ENCODE peak calls at places on chromosomes 5 and 9, in four cellular contexts. V, P, J and U are unnamed samples.

GRCh38 chr9:125401317-125401716 is 139.7 kb downstream of the GAPVD1 start:
- DNase-seq in V (no peak), J (no peak), P (no peak), U (no peak)

GRCh38 chr5:132372122-132372521 is 2.6 kb downstream of the SLC22A5 start:
- DNase-seq in V (no peak), J (peak), P (no peak), U (no peak)

GRCh38 chr9:69932901-69933300 is 110.7 kb upstream of the MAMDC2 start:
- DNase-seq in V (no peak), J (peak), P (no peak), U (no peak)

GRCh38 chr9:134847752-134848432 is 32.7 kb upstream of the FCN2 start:
- DNase-seq in J (no peak), V (no peak), P (no peak), U (no peak)

GRCh38 chr9:40927260-40927631 is 201.2 kb downstream of the FOXD4L6 start:
- DNase-seq in P (no peak), V (no peak), J (no peak), U (no peak)

GRCh38 chr9:127290666-127291065 is 26.1 kb downstream of the GARNL3 start:
- DNase-seq in V (no peak), P (no peak), J (no peak), U (no peak)

GRCh38 chr5:2898661-2899060 is 147.2 kb upstream of the IRX2 start:
- DNase-seq in V (no peak), P (no peak), J (no peak), U (no peak)

GRCh38 chr5:169244812-169245211 is 56.1 kb downstream of the SLIT3 start:
- DNase-seq in J (no peak), P (no peak), V (no peak), U (no peak)

GRCh38 chr9:93301911-93302525 is 118.1 kb downstream of the WNK2 start:
- DNase-seq in P (peak), J (peak), V (no peak), U (no peak)

GRCh38 chr5:43073597-43074546 is 33.8 kb upstream of the ANXA2R start:
- DNase-seq in J (peak), V (no peak), P (peak), U (peak)

GRCh38 chr5:34584165-34584564 is 72.0 kb upstream of the RAI14 start:
- DNase-seq in J (no peak), P (no peak), V (no peak), U (no peak)

GRCh38 chr5:159752622-159753275 is 163.5 kb upstream of the ADRA1B start:
- DNase-seq in J (no peak), P (no peak), V (no peak), U (no peak)
- TF ChIP-seq SPI1 in J (no peak), P (no peak), V (no peak), U (no peak)

DNA sequence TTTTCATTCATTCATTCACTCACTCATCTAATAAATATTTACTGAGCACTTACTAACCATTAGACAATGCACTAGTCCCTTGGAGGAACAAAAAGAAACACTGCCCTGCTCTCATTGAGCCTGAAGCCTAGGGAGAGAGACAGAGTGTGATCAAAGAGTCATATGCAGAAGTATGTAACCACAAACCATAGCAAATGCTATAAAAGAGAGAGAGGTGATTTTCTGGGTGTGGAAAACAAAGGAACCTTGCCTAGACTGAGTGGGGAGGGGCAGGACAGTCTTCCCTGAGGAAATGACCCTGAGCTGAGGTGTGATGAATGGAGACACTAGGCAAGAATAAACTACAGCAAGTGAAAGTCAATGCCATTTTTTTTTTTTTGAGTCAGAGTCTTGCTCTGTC is 10.8 kb upstream of the ADRA1B start:
- DNase-seq in V (no peak), J (no peak), P (no peak), U (no peak)
- TF ChIP-seq SPI1 in V (no peak), J (no peak), P (no peak), U (no peak)

DNA sequence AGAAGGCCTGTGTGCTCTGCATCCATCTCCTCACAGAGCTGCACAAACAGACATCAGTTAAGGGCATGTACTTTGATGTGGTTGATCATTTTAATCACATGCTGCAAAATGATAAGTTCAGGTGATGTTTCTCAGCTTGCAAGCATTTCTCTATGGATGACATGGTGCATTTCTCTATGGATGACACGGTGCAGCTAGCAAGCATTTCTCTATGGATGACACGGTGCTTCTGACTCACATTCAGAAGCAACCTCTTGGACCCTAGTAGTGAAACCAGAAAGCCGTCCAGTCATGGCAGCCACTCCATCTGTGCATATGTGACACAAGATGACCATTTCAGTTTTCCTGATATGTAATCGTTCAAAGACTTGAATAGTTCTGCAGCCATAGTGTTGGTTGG is 24.1 kb upstream of the RNF20 start:
- DNase-seq in P (no peak), J (no peak), V (no peak), U (no peak)
- TF ChIP-seq SPI1 in P (no peak), J (no peak), V (no peak), U (no peak)

GRCh38 chr5:53424691-53425597 is 55.5 kb upstream of the FST start:
- DNase-seq in J (no peak), P (no peak), V (no peak), U (no peak)
- TF ChIP-seq SPI1 in J (no peak), P (no peak), V (no peak), U (no peak)

GRCh38 chr5:40429258-40430111 is 250.2 kb upstream of the PTGER4 start:
- DNase-seq in V (no peak), J (no peak), P (no peak), U (peak)
- TF ChIP-seq SPI1 in V (no peak), J (no peak), P (no peak), U (peak)